ENCODE peak calls at places on chromosomes 3 and 15, in ten cellular contexts. R is IMR-90, H is lower leg skin, V is suprapubic skin, E is NB4, C is uterus, L is spleen, W is K562, J is breast epithelium, D is stomach. X is an unnamed sample.

GRCh38 chr3:27340524-27340923 is 28.7 kb downstream of the NEK10 start:
- DNase-seq in R (no peak), H (no peak), V (no peak), E (no peak), C (no peak), L (no peak), W (no peak), J (no peak), D (no peak), X (no peak)

GRCh38 chr15:92681141-92681622 is 25.6 kb upstream of the FAM174B start:
- DNase-seq in R (peak; percentile 56), H (peak; percentile 41), V (no peak), E (peak; percentile 44), C (peak; percentile 73), L (no peak), W (no peak), J (no peak), D (no peak), X (no peak)

GRCh38 chr3:123229145-123229544 is 27.4 kb downstream of the SEC22A start:
- DNase-seq in R (peak; percentile 2), H (no peak), V (no peak), E (peak; percentile 12), C (no peak), L (no peak), W (no peak), J (no peak), D (no peak), X (no peak)

GRCh38 chr15:74308643-74308945 is 58.9 kb downstream of the CYP11A1 start:
- DNase-seq in R (no peak), H (no peak), V (no peak), E (no peak), C (no peak), L (no peak), W (no peak), J (no peak), D (no peak), X (no peak)

GRCh38 chr3:43966126-43966525 is 275.4 kb downstream of the ABHD5 start:
- DNase-seq in R (no peak), H (no peak), V (no peak), E (no peak), C (no peak), L (no peak), W (no peak), J (no peak), D (no peak), X (no peak)

GRCh38 chr3:156750191-156750873 is 75.8 kb upstream of the LEKR1 start:
- DNase-seq in R (peak; percentile 65), H (no peak), V (no peak), E (no peak), C (no peak), L (no peak), W (no peak), J (no peak), D (no peak), X (no peak)

GRCh38 chr3:191330309-191330712 is at the start of gene UTS2B:
- DNase-seq in R (peak; percentile 93), H (no peak), V (no peak), E (no peak), C (peak; percentile 25), L (no peak), W (peak; percentile 9), J (no peak), D (no peak), X (no peak)

GRCh38 chr3:133463441-133463860 is 63.6 kb downstream of the BFSP2 start:
- DNase-seq in R (no peak), H (no peak), V (no peak), E (no peak), C (no peak), L (no peak), W (no peak), J (no peak), D (no peak), X (no peak)

GRCh38 chr3:104044002-104044401 is 1322.7 kb upstream of the ALCAM start:
- DNase-seq in R (no peak), H (no peak), V (no peak), E (no peak), C (no peak), L (no peak), W (no peak), J (no peak), D (no peak), X (no peak)

GRCh38 chr3:155701882-155702465 is 42.9 kb downstream of the PLCH1 start:
- DNase-seq in R (peak; percentile 58), H (no peak), V (no peak), E (peak; percentile 60), C (no peak), L (no peak), W (peak; percentile 24), J (no peak), D (no peak), X (no peak)

GRCh38 chr3:124780767-124781485 is 50.7 kb downstream of the UMPS start:
- DNase-seq in R (peak; percentile 58), H (peak; percentile 76), V (peak; percentile 87), E (peak; percentile 22), C (peak; percentile 68), L (peak; percentile 41), W (no peak), J (no peak), D (no peak), X (peak; percentile 85)

GRCh38 chr3:32431481-32431880 is 39.8 kb downstream of the CMTM7 start:
- DNase-seq in R (no peak), H (no peak), V (no peak), E (no peak), C (no peak), L (no peak), W (no peak), J (no peak), D (no peak), X (no peak)

GRCh38 chr15:78061963-78062427 is 15.5 kb downstream of the TBC1D2B start:
- DNase-seq in R (peak; percentile 53), H (no peak), V (no peak), E (peak; percentile 80), C (no peak), L (no peak), W (no peak), J (no peak), D (no peak), X (peak; percentile 51)

GRCh38 chr3:147422226-147422933 is 13.2 kb downstream of the ZIC1 start:
- DNase-seq in R (no peak), H (no peak), V (no peak), E (no peak), C (no peak), L (no peak), W (no peak), J (no peak), D (no peak), X (no peak)

GRCh38 chr3:151804267-151804666 is 9.6 kb upstream of the AADAC start:
- DNase-seq in R (no peak), H (no peak), V (no peak), E (no peak), C (no peak), L (no peak), W (no peak), J (no peak), D (no peak), X (no peak)

GRCh38 chr3:43995078-43995928 is 246.4 kb upstream of the TOPAZ1 start:
- DNase-seq in R (no peak), H (no peak), V (no peak), E (no peak), C (no peak), L (peak; percentile 85), W (no peak), J (no peak), D (no peak), X (peak; percentile 34)

GRCh38 chr15:32099097-32099496 is 68.8 kb downstream of the CHRNA7 start:
- DNase-seq in R (no peak), H (no peak), V (no peak), E (no peak), C (no peak), L (no peak), W (no peak), J (no peak), D (no peak), X (no peak)

DNA sequence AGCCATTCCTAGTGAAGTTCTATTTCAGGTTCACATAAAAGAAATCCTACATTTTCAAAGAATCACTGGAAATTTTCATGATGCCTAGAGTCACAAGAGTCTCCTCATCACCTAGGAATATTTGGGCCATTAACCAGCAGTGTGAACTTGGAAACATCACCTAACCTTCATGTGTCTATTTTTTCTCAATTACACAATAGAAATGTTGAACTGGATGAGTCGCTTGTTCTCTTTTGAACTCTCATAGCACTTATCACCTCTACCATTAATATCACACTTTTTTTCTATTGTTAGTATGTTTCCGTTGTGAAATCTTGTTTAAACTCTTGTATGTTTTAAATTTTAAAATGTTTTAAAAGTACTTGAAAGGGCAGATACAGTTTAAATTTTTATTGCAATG is 371.3 kb downstream of the CADM2 start:
- DNase-seq in R (no peak), H (no peak), V (no peak), E (no peak), C (no peak), L (no peak), W (no peak), J (no peak), D (no peak), X (no peak)
- TF ChIP-seq POLR2A in R (no peak), H (no peak), V (no peak), E (no peak), C (no peak), L (no peak), W (no peak), J (no peak), D (no peak), X (no peak)

GRCh38 chr15:26261413-26261812 is 398.3 kb upstream of the ATP10A start:
- DNase-seq in R (no peak), H (no peak), V (no peak), E (no peak), C (no peak), L (no peak), W (no peak), J (no peak), D (no peak), X (no peak)

GRCh38 chr15:26261966-26262365 is 398.8 kb upstream of the ATP10A start:
- DNase-seq in R (no peak), H (no peak), V (no peak), E (no peak), C (no peak), L (no peak), W (no peak), J (no peak), D (no peak), X (no peak)

GRCh38 chr15:26260517-26261133 is 397.5 kb upstream of the ATP10A start:
- DNase-seq in R (peak; percentile 22), H (no peak), V (no peak), E (peak; percentile 52), C (no peak), L (no peak), W (peak; percentile 55), J (no peak), D (no peak), X (peak; percentile 63)
- TF ChIP-seq CTCF in R (peak; percentile 61), H (no peak), V (peak; percentile 29), E (peak; percentile 89), C (peak; percentile 19), L (peak; percentile 77), W (peak; percentile 71), J (peak; percentile 41), D (peak; percentile 61), X (peak; percentile 60)

GRCh38 chr3:173584834-173585831 is 187.6 kb downstream of the NLGN1 start:
- DNase-seq in R (peak; percentile 57), H (no peak), V (no peak), E (no peak), C (no peak), L (no peak), W (no peak), J (no peak), D (no peak), X (peak; percentile 72)
- TF ChIP-seq POLR2A in R (no peak), H (no peak), V (no peak), E (no peak), C (no peak), L (no peak), W (no peak), J (no peak), D (no peak), X (no peak)

GRCh38 chr3:49662021-49662420 is 12.1 kb upstream of the APEH start:
- DNase-seq in R (no peak), H (no peak), V (no peak), E (no peak), C (no peak), L (no peak), W (no peak), J (no peak), D (no peak), X (no peak)
- TF ChIP-seq CTCF in R (no peak), H (no peak), V (no peak), E (no peak), C (no peak), L (no peak), W (no peak), J (no peak), D (no peak), X (no peak)

X was measured in testis.